ENCODE peak calls at places on chromosome 20, in four cellular contexts. One of them, this sample, is unnamed.
A peak's percentile ranks its signal among the peaks of the same experiment; 100 is the strongest.

GRCh38 chr20:20233041-20233514 is 134.8 kb upstream of the INSM1 start:
- DNase-seq in K562: peak; percentile 3
- DNase-seq in HL-60: peak; percentile 24
- DNase-seq in GM12878: no peak
- DNase-seq in this sample: no peak

GRCh38 chr20:45402946-45403345 is 5.1 kb upstream of the DBNDD2 start:
- DNase-seq in K562: no peak
- DNase-seq in HL-60: no peak
- DNase-seq in GM12878: no peak
- DNase-seq in this sample: no peak

GRCh38 chr20:62989201-62989601 is 17.6 kb downstream of the BHLHE23 start:
- DNase-seq in K562: no peak
- DNase-seq in HL-60: no peak
- DNase-seq in GM12878: no peak
- DNase-seq in this sample: no peak

GRCh38 chr20:63536997-63537524 is at the start of gene PTK6:
- DNase-seq in K562: peak; percentile 46
- DNase-seq in HL-60: peak; percentile 50
- DNase-seq in GM12878: no peak
- DNase-seq in this sample: no peak

GRCh38 chr20:14712302-14712739 is 374.9 kb upstream of the FLRT3 start:
- DNase-seq in K562: no peak
- DNase-seq in HL-60: no peak
- DNase-seq in GM12878: no peak
- DNase-seq in this sample: no peak

GRCh38 chr20:43840382-43841070 is 74.1 kb upstream of the TOX2 start:
- DNase-seq in K562: peak; percentile 20
- DNase-seq in HL-60: no peak
- DNase-seq in GM12878: no peak
- DNase-seq in this sample: peak; percentile 43

GRCh38 chr20:61659652-61660346 is 405.9 kb downstream of the TAF4 start:
- DNase-seq in K562: no peak
- DNase-seq in HL-60: no peak
- DNase-seq in GM12878: no peak
- DNase-seq in this sample: no peak

GRCh38 chr20:24164360-24164759 is 175.8 kb upstream of the GGTLC1 start:
- DNase-seq in K562: peak; percentile 16
- DNase-seq in HL-60: no peak
- DNase-seq in GM12878: no peak
- DNase-seq in this sample: no peak

GRCh38 chr20:62356948-62357667 is 10.0 kb downstream of the LAMA5 start:
- DNase-seq in K562: peak; percentile 87
- DNase-seq in HL-60: no peak
- DNase-seq in GM12878: no peak
- DNase-seq in this sample: no peak

GRCh38 chr20:40467703-40468411 is 221.2 kb downstream of the MAFB start:
- DNase-seq in K562: no peak
- DNase-seq in HL-60: no peak
- DNase-seq in GM12878: no peak
- DNase-seq in this sample: no peak

DNA sequence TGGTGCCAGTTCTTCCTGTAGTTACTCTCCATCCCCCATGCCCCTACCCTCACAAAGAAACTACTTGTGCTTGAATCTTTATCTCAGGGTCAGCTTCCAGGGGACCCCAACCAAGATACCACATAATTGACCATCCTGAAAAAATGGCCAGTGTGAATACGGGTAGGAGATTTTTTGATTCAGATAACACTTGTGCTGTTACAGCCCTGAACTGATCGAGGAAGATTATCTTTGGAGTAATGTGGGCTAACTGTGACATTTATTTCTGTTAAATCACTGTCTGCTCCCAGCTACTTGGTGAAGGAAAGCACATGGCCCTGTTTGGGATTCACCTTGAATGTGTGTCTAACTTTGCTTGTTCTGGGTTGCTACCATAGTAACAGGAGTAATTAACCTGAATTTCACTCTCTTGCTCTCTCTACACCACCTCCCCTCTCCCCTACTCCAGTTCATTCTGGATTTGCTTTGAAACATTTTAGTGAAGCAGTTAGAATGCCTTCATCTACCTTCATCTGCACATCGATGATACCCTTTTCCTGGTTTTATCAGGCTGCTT is 219.6 kb upstream of the CHD6 start:
- DNase-seq in K562: no peak
- DNase-seq in HL-60: no peak
- DNase-seq in GM12878: no peak
- DNase-seq in this sample: no peak
- TF ChIP-seq SPI1 in K562: no peak
- TF ChIP-seq SPI1 in HL-60: no peak
- TF ChIP-seq SPI1 in GM12878: no peak
- TF ChIP-seq SPI1 in this sample: no peak

GRCh38 chr20:58690351-58690750 is 2.2 kb upstream of the NPEPL1 start:
- DNase-seq in K562: no peak
- DNase-seq in HL-60: no peak
- DNase-seq in GM12878: no peak
- DNase-seq in this sample: no peak
- TF ChIP-seq SPI1 in K562: no peak
- TF ChIP-seq SPI1 in HL-60: no peak
- TF ChIP-seq SPI1 in GM12878: no peak
- TF ChIP-seq SPI1 in this sample: no peak

DNA sequence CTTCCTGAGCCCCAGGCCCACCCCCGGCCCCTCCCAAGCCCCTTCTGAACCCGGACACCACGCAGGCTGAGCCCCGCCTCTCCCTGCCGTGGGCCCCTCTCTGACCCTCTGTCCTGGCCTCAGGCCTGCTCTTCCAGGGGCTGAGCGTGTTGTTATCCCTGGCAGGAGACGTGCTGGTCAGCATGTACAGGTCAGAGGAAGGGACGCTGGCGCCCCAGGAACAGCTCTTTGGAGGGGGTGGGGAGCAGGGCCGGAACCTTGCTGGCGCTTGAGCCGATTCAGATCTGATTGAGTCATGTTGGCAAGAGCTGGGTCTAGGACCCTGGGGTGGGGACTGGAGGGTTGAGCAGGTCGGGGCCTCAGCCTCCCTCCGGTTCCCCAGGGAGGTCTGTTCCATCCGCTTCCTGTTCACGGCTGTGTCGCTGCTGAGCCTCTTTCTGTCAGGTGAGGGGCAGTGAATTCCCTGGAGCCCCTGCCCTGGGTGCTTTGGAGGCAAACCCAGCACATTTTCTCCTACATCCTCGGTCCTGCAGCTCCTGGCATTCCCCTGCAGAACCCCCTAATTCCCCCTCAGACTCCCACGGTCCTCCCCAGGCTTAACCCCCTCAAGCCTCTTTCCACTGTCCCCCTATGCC is 1.9 kb downstream of the SPAG4 start:
- DNase-seq in K562: peak; percentile 71
- DNase-seq in HL-60: peak; percentile 62
- DNase-seq in GM12878: peak; percentile 37
- DNase-seq in this sample: peak; percentile 56
- TF ChIP-seq SPI1 in K562: peak; percentile 39
- TF ChIP-seq SPI1 in HL-60: no peak
- TF ChIP-seq SPI1 in GM12878: peak; percentile 18
- TF ChIP-seq SPI1 in this sample: no peak

GRCh38 chr20:36538026-36538764 is 3.1 kb upstream of the MYL9 start:
- DNase-seq in K562: no peak
- DNase-seq in HL-60: no peak
- DNase-seq in GM12878: no peak
- DNase-seq in this sample: no peak
- TF ChIP-seq SPI1 in K562: no peak
- TF ChIP-seq SPI1 in HL-60: no peak
- TF ChIP-seq SPI1 in GM12878: no peak
- TF ChIP-seq SPI1 in this sample: no peak

GRCh38 chr20:17657898-17658647 is 24.0 kb downstream of the RRBP1 start:
- DNase-seq in K562: no peak
- DNase-seq in HL-60: no peak
- DNase-seq in GM12878: no peak
- DNase-seq in this sample: no peak
- TF ChIP-seq SPI1 in K562: no peak
- TF ChIP-seq SPI1 in HL-60: no peak
- TF ChIP-seq SPI1 in GM12878: no peak
- TF ChIP-seq SPI1 in this sample: no peak

GRCh38 chr20:5557123-5557522 is 193.1 kb upstream of the SHLD1 start:
- DNase-seq in K562: peak; percentile 46
- DNase-seq in HL-60: no peak
- DNase-seq in GM12878: peak; percentile 15
- DNase-seq in this sample: peak; percentile 17
- TF ChIP-seq SPI1 in K562: no peak
- TF ChIP-seq SPI1 in HL-60: no peak
- TF ChIP-seq SPI1 in GM12878: no peak
- TF ChIP-seq SPI1 in this sample: no peak